ENCODE peak calls at places on chromosomes 13 and 19, in four cellular contexts. V is cerebellar nuclear complex, Z is left ventricle myocardium superior, E is non-pigmented ciliary epithelial cell. Y is an unnamed sample.

GRCh38 chr13:66586489-66586888 is 643.6 kb downstream of the PCDH9 start:
- DNase-seq in V (no peak), E (no peak), Z (no peak), Y (no peak)

GRCh38 chr19:57321164-57321563 is 892 bp downstream of the ZNF543 start:
- DNase-seq in E (no peak), V (no peak), Z (no peak), Y (no peak)

GRCh38 chr13:27559714-27560113 is 60.6 kb downstream of the LNX2 start:
- DNase-seq in V (no peak), E (no peak), Z (no peak), Y (no peak)

GRCh38 chr19:35868172-35868822 is at the start of gene APLP1:
- DNase-seq in E (no peak), Z (peak), V (peak), Y (no peak)

GRCh38 chr13:60178327-60178726 is 14.6 kb upstream of the DIAPH3 start:
- DNase-seq in V (no peak), Z (no peak), E (no peak), Y (no peak)

GRCh38 chr13:99277629-99278028 is 19.4 kb upstream of the GPR18 start:
- DNase-seq in Z (no peak), V (no peak), E (no peak), Y (no peak)

GRCh38 chr19:46603752-46604241 is 2.7 kb downstream of the CALM3 start:
- DNase-seq in E (no peak), V (no peak), Z (no peak), Y (no peak)

GRCh38 chr19:55670280-55671053 is 4.6 kb upstream of the EPN1 start:
- DNase-seq in E (no peak), V (no peak), Z (no peak), Y (no peak)

GRCh38 chr13:101655435-101655834 is 203.0 kb downstream of the ITGBL1 start:
- DNase-seq in Z (no peak), E (no peak), V (no peak), Y (no peak)

GRCh38 chr13:80399340-80400163 is 58.6 kb upstream of the SPRY2 start:
- DNase-seq in E (no peak), V (no peak), Z (no peak), Y (no peak)

GRCh38 chr19:3478409-3479176 is 1.7 kb downstream of the SMIM24 start:
- DNase-seq in Z (no peak), E (no peak), V (no peak), Y (no peak)

GRCh38 chr19:10863107-10863700 is 8.1 kb upstream of the CARM1 start:
- DNase-seq in Z (no peak), V (no peak), E (no peak), Y (no peak)

GRCh38 chr19:45096700-45097099 is 3.7 kb downstream of the PPP1R37 start:
- DNase-seq in E (no peak), V (no peak), Z (no peak), Y (no peak)

GRCh38 chr19:40284501-40285352 is at the start of gene AKT2:
- DNase-seq in Z (no peak), E (no peak), V (no peak), Y (no peak)

GRCh38 chr19:35142531-35143230 is 374 bp upstream of the FXYD7 start:
- DNase-seq in V (no peak), E (no peak), Z (peak), Y (no peak)

GRCh38 chr19:33460221-33460908 is 61.2 kb downstream of the PEPD start:
- DNase-seq in E (no peak), V (no peak), Z (no peak), Y (no peak)

GRCh38 chr19:18650048-18650435 is 13.2 kb downstream of the KLHL26 start:
- DNase-seq in V (no peak), Z (peak), E (no peak), Y (no peak)

GRCh38 chr13:110506859-110507566 is 54.5 kb downstream of the RAB20 start:
- DNase-seq in E (no peak), V (no peak), Z (peak), Y (no peak)

GRCh38 chr13:24459234-24459633 is 53.3 kb downstream of the PARP4 start:
- DNase-seq in V (no peak), E (peak), Z (no peak), Y (peak)

GRCh38 chr19:18109731-18110671 is 12.4 kb downstream of the MAST3 start:
- DNase-seq in V (no peak), Z (peak), E (no peak), Y (no peak)

GRCh38 chr19:55493650-55494171 is 5.5 kb downstream of the SSC5D start:
- DNase-seq in Z (peak), V (no peak), E (no peak), Y (no peak)

GRCh38 chr19:28377077-28377476 is 835.9 kb downstream of the UQCRFS1 start:
- DNase-seq in Z (no peak), V (no peak), E (no peak), Y (no peak)

GRCh38 chr13:93505104-93505952 is 278.7 kb downstream of the GPC6 start:
- DNase-seq in E (no peak), Z (no peak), V (no peak), Y (peak)

Y was measured in AG04449.